ENCODE peak calls at places on chromosomes 13 and 19, in ten cellular contexts. J is left lung; G is astrocyte; R is Karpas-422; T is IMR-90; A is K562; Y is left ventricle myocardium inferior; H is pancreas; E is A549; I is CD4-positive, CD25-positive, alpha-beta regulatory T cell. K is an unnamed sample.

GRCh38 chr13:54687173-54687572 is 1658.6 kb downstream of the OLFM4 start:
- DNase-seq in J (no peak), G (no peak), R (no peak), T (no peak), A (no peak), Y (no peak), H (no peak), E (no peak), I (no peak), K (no peak)

GRCh38 chr13:61905054-61905453 is 489.4 kb upstream of the PCDH20 start:
- DNase-seq in J (no peak), G (no peak), R (no peak), T (no peak), A (no peak), Y (no peak), H (no peak), E (no peak), I (no peak), K (no peak)

GRCh38 chr13:113663934-113664333 is 3.1 kb upstream of the GRK1 start:
- DNase-seq in J (no peak), G (no peak), R (no peak), T (no peak), A (no peak), Y (no peak), H (no peak), E (no peak), I (no peak), K (no peak)

GRCh38 chr13:88726075-88726474 is 1054.9 kb downstream of the SLITRK5 start:
- DNase-seq in J (peak), G (no peak), R (no peak), T (no peak), A (no peak), Y (no peak), H (no peak), E (no peak), I (no peak), K (no peak)

GRCh38 chr13:93199856-93200255 is 26.8 kb upstream of the GPC6 start:
- DNase-seq in J (no peak), G (no peak), R (no peak), T (no peak), A (no peak), Y (no peak), H (no peak), E (no peak), I (no peak), K (no peak)

GRCh38 chr19:5931251-5931650 is 17.2 kb downstream of the CAPS start:
- DNase-seq in J (peak), G (no peak), R (no peak), T (no peak), A (no peak), Y (no peak), H (no peak), E (no peak), I (no peak), K (no peak)

GRCh38 chr19:6983448-6983847 is 37.8 kb downstream of the MBD3L2B start:
- DNase-seq in J (no peak), G (no peak), R (no peak), T (no peak), A (no peak), Y (no peak), H (no peak), E (no peak), I (no peak), K (no peak)

GRCh38 chr13:49499889-49500660 is 4.3 kb downstream of the PHF11 start:
- DNase-seq in J (no peak), G (peak), R (no peak), T (peak), A (no peak), Y (no peak), H (no peak), E (no peak), I (peak), K (no peak)

GRCh38 chr19:17854061-17854460 is 5.6 kb upstream of the RPL18A start:
- DNase-seq in J (no peak), G (no peak), R (peak), T (no peak), A (no peak), Y (no peak), H (no peak), E (no peak), I (no peak), K (no peak)

GRCh38 chr13:37806666-37807065 is 62.9 kb downstream of the TRPC4 start:
- DNase-seq in J (no peak), G (no peak), R (no peak), T (no peak), A (no peak), Y (no peak), H (no peak), E (no peak), I (no peak), K (no peak)

GRCh38 chr13:74203576-74203975 is 69.4 kb upstream of the KLF12 start:
- DNase-seq in J (no peak), G (peak), R (no peak), T (peak), A (no peak), Y (no peak), H (no peak), E (no peak), I (no peak), K (no peak)

GRCh38 chr19:17240855-17241399 is 4.8 kb downstream of the NR2F6 start:
- DNase-seq in J (no peak), G (no peak), R (no peak), T (no peak), A (no peak), Y (no peak), H (no peak), E (no peak), I (no peak), K (no peak)

GRCh38 chr19:6312018-6312417 is 21.4 kb downstream of the ACER1 start:
- DNase-seq in J (no peak), G (no peak), R (no peak), T (no peak), A (peak), Y (no peak), H (no peak), E (no peak), I (no peak), K (no peak)

GRCh38 chr19:35266904-35267817 is 1.6 kb upstream of the USF2 start:
- DNase-seq in J (peak), G (no peak), R (peak), T (peak), A (peak), Y (peak), H (peak), E (peak), I (peak), K (peak)

GRCh38 chr13:109192306-109192705 is 562.9 kb downstream of the MYO16 start:
- DNase-seq in J (no peak), G (no peak), R (no peak), T (no peak), A (no peak), Y (no peak), H (no peak), E (no peak), I (no peak), K (no peak)

GRCh38 chr19:6719992-6720368 is 470 bp downstream of the C3 start:
- DNase-seq in J (no peak), G (no peak), R (no peak), T (no peak), A (no peak), Y (no peak), H (no peak), E (no peak), I (no peak), K (no peak)

GRCh38 chr19:11203194-11204075 is 6.1 kb upstream of the KANK2 start:
- DNase-seq in J (peak), G (peak), R (peak), T (peak), A (peak), Y (peak), H (peak), E (peak), I (peak), K (peak)

GRCh38 chr13:22837980-22838615 is 342.7 kb upstream of the SGCG start:
- DNase-seq in J (no peak), G (no peak), R (no peak), T (no peak), A (no peak), Y (no peak), H (no peak), E (no peak), I (no peak), K (no peak)

GRCh38 chr19:18290250-18291018 is 9.0 kb upstream of the JUND start:
- DNase-seq in J (peak), G (no peak), R (no peak), T (peak), A (peak), Y (peak), H (no peak), E (no peak), I (peak), K (peak)

GRCh38 chr19:475360-475759 is 14.5 kb upstream of the SHC2 start:
- DNase-seq in J (no peak), G (no peak), R (no peak), T (no peak), A (no peak), Y (no peak), H (no peak), E (no peak), I (no peak), K (no peak)

GRCh38 chr13:29937836-29938235 is 87.4 kb upstream of the UBL3 start:
- DNase-seq in J (no peak), G (no peak), R (no peak), T (no peak), A (no peak), Y (no peak), H (no peak), E (no peak), I (peak), K (peak)

GRCh38 chr19:41445575-41445974 is 2.6 kb downstream of the ERICH4 start:
- DNase-seq in J (no peak), G (no peak), R (no peak), T (no peak), A (no peak), Y (no peak), H (peak), E (no peak), I (no peak), K (no peak)

GRCh38 chr13:50994651-50995050 is 85.1 kb downstream of the RNASEH2B start:
- DNase-seq in J (no peak), G (no peak), R (no peak), T (no peak), A (no peak), Y (no peak), H (no peak), E (no peak), I (no peak), K (no peak)

GRCh38 chr13:34035676-34036325 is 217.9 kb downstream of the RFC3 start:
- DNase-seq in J (no peak), G (no peak), R (no peak), T (no peak), A (no peak), Y (no peak), H (no peak), E (peak), I (no peak), K (no peak)

GRCh38 chr13:34037636-34038325 is 219.8 kb downstream of the RFC3 start:
- DNase-seq in J (no peak), G (peak), R (no peak), T (no peak), A (no peak), Y (no peak), H (no peak), E (no peak), I (no peak), K (no peak)

GRCh38 chr13:34034411-34034810 is 216.5 kb downstream of the RFC3 start:
- DNase-seq in J (no peak), G (no peak), R (no peak), T (no peak), A (no peak), Y (no peak), H (no peak), E (no peak), I (no peak), K (no peak)

GRCh38 chr13:34038326-34039068 is 220.5 kb downstream of the RFC3 start:
- DNase-seq in J (no peak), G (no peak), R (peak), T (no peak), A (no peak), Y (no peak), H (no peak), E (no peak), I (no peak), K (no peak)

DNA sequence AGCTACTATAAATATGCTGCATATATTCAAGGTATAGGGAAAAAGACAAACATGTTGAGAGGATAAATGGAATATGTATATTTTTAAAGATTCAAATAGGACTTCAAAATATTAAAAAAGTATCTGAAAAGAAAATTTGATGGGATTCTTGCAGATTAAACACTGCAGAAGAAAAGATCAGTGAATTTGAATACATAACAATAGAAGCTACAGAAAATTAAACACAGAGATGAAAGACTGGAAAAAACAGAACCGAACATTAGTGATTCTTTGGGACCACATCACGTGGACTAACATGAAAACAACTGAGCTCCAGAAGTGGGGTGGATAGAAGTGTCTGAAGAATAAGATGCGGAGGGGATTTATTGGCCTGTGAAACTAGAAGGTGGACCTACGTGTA is 217.2 kb downstream of the RFC3 start:
- DNase-seq in J (no peak), G (no peak), R (no peak), T (no peak), A (no peak), Y (no peak), H (no peak), E (no peak), I (no peak), K (no peak)
- H3K27ac ChIP-seq in J (no peak), G (no peak), R (no peak), T (no peak), A (no peak), Y (no peak), H (no peak), E (peak), I (no peak), K (no peak)

DNA sequence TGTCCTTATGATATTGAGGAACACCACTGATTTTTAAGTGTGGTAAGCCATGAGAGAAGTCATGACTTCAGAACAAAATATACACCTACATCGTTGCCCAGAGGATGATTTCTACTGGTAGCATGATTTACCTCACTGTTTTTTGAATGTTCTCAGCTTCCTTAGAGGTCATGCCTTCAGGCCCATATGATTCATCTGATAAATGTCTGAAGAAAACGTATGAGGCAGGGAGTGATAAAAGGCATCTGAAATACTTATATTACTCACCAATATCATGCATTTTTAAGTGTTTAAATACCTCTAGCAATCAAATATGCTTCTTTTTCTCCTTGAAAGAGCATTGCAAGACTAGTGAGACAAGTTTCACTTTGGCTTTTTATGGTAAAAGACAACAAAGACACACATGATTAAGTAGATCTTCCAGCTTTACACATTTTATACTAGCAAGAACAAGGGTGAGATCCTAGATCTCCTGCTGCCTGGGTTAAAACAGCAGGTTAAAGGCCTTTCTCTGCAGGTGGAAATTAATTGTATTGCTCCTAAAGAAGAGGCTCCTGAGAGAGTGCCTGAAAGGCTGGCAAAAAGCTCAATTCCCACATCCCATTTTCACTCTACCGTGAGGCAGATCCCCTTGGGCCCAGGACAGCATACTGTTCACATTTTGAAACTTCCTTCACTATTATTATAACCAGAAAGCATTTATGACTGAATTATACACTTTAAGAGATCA is 432.4 kb downstream of the SLITRK1 start:
- DNase-seq in J (no peak), G (peak), R (no peak), T (peak), A (no peak), Y (no peak), H (no peak), E (peak), I (no peak), K (no peak)
- H3K27ac ChIP-seq in J (no peak), G (peak), R (no peak), T (no peak), A (no peak), Y (no peak), H (no peak), E (peak), I (no peak), K (no peak)

GRCh38 chr13:24614306-24615080 is 65.7 kb upstream of the ATP12A start:
- DNase-seq in J (no peak), G (no peak), R (no peak), T (no peak), A (no peak), Y (no peak), H (no peak), E (no peak), I (peak), K (no peak)
- H3K27ac ChIP-seq in J (no peak), G (no peak), R (no peak), T (no peak), A (no peak), Y (no peak), H (no peak), E (no peak), I (no peak), K (no peak)

DNA sequence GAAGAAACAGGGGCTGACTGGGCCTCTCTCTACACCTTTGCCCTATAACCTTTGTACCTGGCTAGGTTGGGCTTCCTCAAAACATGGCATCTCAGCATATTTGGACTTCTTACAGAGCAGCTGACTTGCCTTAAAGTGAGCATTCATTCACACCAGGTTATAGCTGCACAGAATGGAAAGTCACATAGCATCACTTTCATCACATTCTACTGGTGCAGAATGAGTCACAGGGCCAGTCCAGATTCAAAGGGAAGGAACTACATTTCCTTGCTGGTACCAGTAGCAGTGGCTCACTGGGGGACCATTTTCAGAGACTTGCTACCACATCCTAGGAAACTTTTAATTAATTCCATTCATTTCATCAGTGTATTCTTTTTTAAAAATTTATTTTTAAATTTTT is 20.3 kb upstream of the TPTE2 start:
- DNase-seq in J (no peak), G (no peak), R (no peak), T (no peak), A (no peak), Y (no peak), H (no peak), E (no peak), I (no peak), K (no peak)
- H3K27ac ChIP-seq in J (no peak), G (no peak), R (no peak), T (no peak), A (no peak), Y (no peak), H (no peak), E (no peak), I (no peak), K (no peak)

DNA sequence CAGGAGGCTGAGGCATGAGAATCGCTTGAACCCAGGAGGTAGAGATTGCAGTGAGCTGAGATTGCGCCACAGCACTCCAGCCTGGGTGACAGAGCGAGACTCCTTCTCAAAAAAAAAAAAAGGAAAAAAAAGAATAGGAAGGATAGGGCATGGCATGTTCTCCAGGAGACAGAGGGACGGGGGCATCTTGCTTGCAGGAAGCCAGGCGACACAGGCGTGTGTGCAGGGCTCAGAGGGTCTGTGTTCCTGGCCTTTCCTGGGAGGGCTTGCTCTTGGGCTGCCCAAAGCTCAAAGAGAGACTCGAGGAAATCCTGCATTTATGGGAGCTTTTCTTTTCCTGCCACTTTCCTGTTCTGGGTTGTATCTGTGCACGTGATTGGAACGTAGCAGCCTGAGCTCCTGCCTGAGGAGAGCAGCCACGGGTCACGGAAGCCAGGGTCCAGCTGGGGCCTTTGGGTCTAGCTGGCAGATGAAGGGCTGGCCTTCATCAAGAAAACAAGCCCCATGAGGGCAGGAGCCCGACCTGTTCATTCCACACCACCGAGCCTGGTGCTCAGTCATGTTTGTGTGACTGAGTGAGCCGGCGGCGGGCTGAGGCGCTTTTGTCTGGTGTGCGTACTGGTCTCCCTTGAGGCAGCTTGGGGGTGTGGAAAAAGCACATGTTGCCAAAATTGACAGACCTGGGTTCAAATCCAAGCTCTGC is 44.5 kb downstream of the CAPN12 start:
- DNase-seq in J (no peak), G (no peak), R (no peak), T (no peak), A (no peak), Y (no peak), H (no peak), E (no peak), I (no peak), K (no peak)
- H3K27ac ChIP-seq in J (peak), G (no peak), R (no peak), T (peak), A (no peak), Y (peak), H (no peak), E (no peak), I (no peak), K (no peak)

GRCh38 chr19:48795855-48796142 is 15.0 kb downstream of the BCAT2 start:
- DNase-seq in J (no peak), G (no peak), R (no peak), T (no peak), A (no peak), Y (peak), H (no peak), E (no peak), I (no peak), K (no peak)
- H3K27ac ChIP-seq in J (peak), G (no peak), R (no peak), T (no peak), A (no peak), Y (peak), H (no peak), E (no peak), I (no peak), K (no peak)

K was measured in CD4-positive, alpha-beta T cell.